ENCODE peak calls at places on chromosomes 13 and 19, in eight cellular contexts. S, N, B, W, I, C, F and M are unnamed samples.

GRCh38 chr19:42311612-42312160 is 1.4 kb upstream of the TMEM145 start:
- DNase-seq in S (no peak), N (no peak), B (peak; percentile 66), W (no peak), I (no peak), C (no peak), F (no peak), M (no peak)

GRCh38 chr19:55345818-55346724 is 6.4 kb downstream of the KMT5C start:
- DNase-seq in S (peak; percentile 46), N (no peak), B (no peak), W (no peak), I (no peak), C (peak; percentile 42), F (no peak), M (no peak)

GRCh38 chr13:32889986-32890565 is 126.1 kb upstream of the KL start:
- DNase-seq in S (peak; percentile 74), N (no peak), B (no peak), W (no peak), I (no peak), C (no peak), F (no peak), M (peak; percentile 38)

GRCh38 chr19:48194041-48194871 is 23.8 kb downstream of the ZSWIM9 start:
- DNase-seq in S (no peak), N (no peak), B (peak; percentile 76), W (no peak), I (peak; percentile 7), C (no peak), F (no peak), M (no peak)

GRCh38 chr13:93289047-93289446 is 62.4 kb downstream of the GPC6 start:
- DNase-seq in S (peak; percentile 15), N (no peak), B (no peak), W (no peak), I (peak; percentile 8), C (no peak), F (no peak), M (no peak)

GRCh38 chr19:51259348-51260245 is 8.7 kb downstream of the SIGLECL1 start:
- DNase-seq in S (no peak), N (no peak), B (peak; percentile 72), W (peak; percentile 44), I (peak; percentile 22), C (peak; percentile 14), F (no peak), M (peak; percentile 78)

GRCh38 chr19:15144046-15144646 is 36.9 kb downstream of the SYDE1 start:
- DNase-seq in S (peak; percentile 27), N (no peak), B (no peak), W (no peak), I (no peak), C (no peak), F (no peak), M (no peak)

GRCh38 chr13:75744127-75744526 is 108.0 kb downstream of the LMO7 start:
- DNase-seq in S (no peak), N (no peak), B (no peak), W (no peak), I (no peak), C (no peak), F (no peak), M (no peak)

GRCh38 chr19:51479531-51480331 is 1.4 kb downstream of the CEACAM18 start:
- DNase-seq in S (no peak), N (no peak), B (no peak), W (no peak), I (no peak), C (peak; percentile 13), F (no peak), M (peak; percentile 31)

GRCh38 chr13:47092202-47092601 is 195.3 kb upstream of the HTR2A start:
- DNase-seq in S (no peak), N (no peak), B (no peak), W (no peak), I (no peak), C (no peak), F (no peak), M (peak; percentile 54)
- H3K4me3 ChIP-seq in S (no peak overlapping the region), N (no peak overlapping the region), B (no peak overlapping the region), W (no peak overlapping the region), I (no peak overlapping the region), C (no peak overlapping the region), F (no peak overlapping the region), M (no peak overlapping the region)

GRCh38 chr13:102772042-102772425 is 1.6 kb downstream of the TEX30 start:
- DNase-seq in S (no peak), N (no peak), B (no peak), W (no peak), I (no peak), C (no peak), F (no peak), M (no peak)
- H3K4me3 ChIP-seq in S (no peak overlapping the region), N (no peak overlapping the region), B (no peak overlapping the region), W (no peak overlapping the region), I (no peak overlapping the region), C (no peak overlapping the region), F (no peak overlapping the region), M (peak overlapping the region; percentile 92)

GRCh38 chr19:29843180-29844051 is 31.6 kb downstream of the CCNE1 start:
- DNase-seq in S (no peak), N (no peak), B (peak; percentile 60), W (no peak), I (no peak), C (no peak), F (no peak), M (no peak)
- H3K4me3 ChIP-seq in S (peak overlapping the region; percentile 36), N (peak overlapping the region; percentile 20), B (peak overlapping the region; percentile 86), W (no peak overlapping the region), I (no peak overlapping the region), C (no peak overlapping the region), F (peak overlapping the region; percentile 7), M (no peak overlapping the region)

DNA sequence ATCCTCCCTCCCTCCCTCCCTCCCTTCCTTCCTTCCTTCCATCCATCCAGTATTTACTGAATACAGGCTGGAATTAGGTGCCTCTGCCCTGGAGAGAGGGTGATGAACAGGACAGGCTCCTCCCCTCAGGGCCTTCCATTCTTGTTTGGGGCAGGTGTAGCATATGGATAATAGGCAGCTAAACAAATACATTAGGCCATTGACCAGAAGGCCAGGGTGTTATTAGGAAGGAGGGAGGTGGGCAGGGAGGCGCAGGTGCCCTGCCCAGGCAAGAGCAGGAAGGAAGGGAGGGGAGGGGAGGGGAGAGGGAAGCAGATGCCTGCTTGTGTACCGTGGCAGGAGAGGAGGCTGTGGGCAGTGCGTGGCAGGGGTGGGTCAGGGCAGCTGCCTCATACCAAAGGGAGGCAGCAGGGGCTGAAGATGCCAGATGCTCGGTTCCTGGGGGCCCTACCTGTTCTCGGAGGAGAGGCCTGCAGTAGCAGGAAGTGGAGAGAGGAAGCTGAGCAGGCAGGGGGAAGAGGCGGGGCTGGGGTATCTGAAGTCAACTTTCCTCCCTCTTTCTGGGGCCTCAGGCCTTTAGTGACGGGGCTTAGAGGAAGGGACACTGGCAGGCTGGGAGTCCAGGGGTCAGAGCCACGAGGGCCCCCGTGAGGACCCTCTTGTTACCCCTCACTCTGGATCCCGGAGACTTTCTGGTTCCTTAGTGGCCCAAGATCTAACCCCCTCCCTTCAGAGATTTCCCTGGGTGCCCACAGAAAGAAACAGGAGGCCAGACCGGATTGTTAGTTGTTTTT is at the start of gene RINL:
- DNase-seq in S (no peak), N (no peak), B (peak; percentile 43), W (peak; percentile 26), I (no peak), C (peak; percentile 66), F (peak; percentile 49), M (no peak)
- H3K4me3 ChIP-seq in S (no peak within 1 kb of the TSS), N (no peak within 1 kb of the TSS), B (peak within 1 kb of the TSS; percentile 10), W (no peak within 1 kb of the TSS), I (no peak within 1 kb of the TSS), C (no peak within 1 kb of the TSS), F (peak within 1 kb of the TSS; percentile 83), M (no peak within 1 kb of the TSS)

GRCh38 chr13:44273216-44273615 is 100.4 kb upstream of the SERP2 start:
- DNase-seq in S (no peak), N (no peak), B (no peak), W (no peak), I (no peak), C (no peak), F (no peak), M (no peak)

GRCh38 chr13:44274838-44275237 is 98.8 kb upstream of the SERP2 start:
- DNase-seq in S (no peak), N (no peak), B (no peak), W (no peak), I (peak; percentile 39), C (peak; percentile 16), F (no peak), M (no peak)

GRCh38 chr13:44272692-44273091 is 100.9 kb upstream of the SERP2 start:
- DNase-seq in S (peak; percentile 85), N (peak; percentile 61), B (no peak), W (no peak), I (peak; percentile 51), C (no peak), F (no peak), M (no peak)

GRCh38 chr13:44276061-44276460 is 97.6 kb upstream of the SERP2 start:
- DNase-seq in S (no peak), N (no peak), B (no peak), W (no peak), I (no peak), C (no peak), F (no peak), M (no peak)

DNA sequence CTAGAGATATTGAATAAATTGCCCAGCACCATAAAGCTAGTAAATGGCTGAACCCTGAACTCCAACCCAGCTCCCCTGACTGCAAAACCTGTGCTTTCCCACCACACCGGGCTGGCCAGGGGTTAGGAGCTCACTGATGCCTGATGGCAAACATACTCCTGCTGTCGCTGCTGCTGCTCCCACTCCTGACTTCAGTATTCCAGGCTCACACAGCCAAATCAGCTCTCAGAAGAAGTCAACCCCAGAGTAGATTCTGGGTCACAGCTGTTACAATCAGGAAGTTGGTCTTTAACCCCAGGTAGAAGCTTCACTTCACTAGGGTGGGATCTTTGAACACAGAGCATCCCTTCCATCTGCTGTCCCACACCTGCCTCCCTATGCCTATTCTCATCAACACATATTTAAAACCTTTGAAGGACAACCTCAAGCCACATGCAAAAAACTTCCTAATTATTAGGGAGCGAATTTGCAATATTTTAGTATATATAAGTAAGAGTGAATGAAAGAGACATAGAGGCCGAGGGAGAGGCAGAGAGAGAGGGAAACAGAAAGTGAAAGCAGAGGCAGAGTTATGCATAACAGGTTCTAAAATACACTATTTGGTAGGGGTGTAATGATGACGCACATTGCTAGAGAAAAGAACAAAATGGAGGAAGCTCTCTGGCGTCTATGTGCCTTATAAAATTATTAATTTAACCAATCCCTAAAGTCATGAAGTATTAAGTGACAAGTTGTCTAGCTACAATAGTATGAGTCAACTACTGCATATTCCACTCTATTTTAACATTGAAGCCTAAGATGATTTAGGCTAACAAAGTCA is 99.4 kb upstream of the SERP2 start:
- DNase-seq in S (no peak), N (peak; percentile 39), B (no peak), W (peak; percentile 31), I (peak; percentile 77), C (peak; percentile 88), F (peak; percentile 38), M (peak; percentile 47)
- H3K4me3 ChIP-seq in S (peak overlapping the region; percentile 43), N (no peak overlapping the region), B (no peak overlapping the region), W (no peak overlapping the region), I (peak overlapping the region; percentile 5), C (no peak overlapping the region), F (no peak overlapping the region), M (peak overlapping the region; percentile 22)

GRCh38 chr19:10417598-10418280 is 2.6 kb upstream of the PDE4A start:
- DNase-seq in S (no peak), N (no peak), B (peak; percentile 86), W (no peak), I (no peak), C (no peak), F (no peak), M (peak; percentile 30)
- H3K4me3 ChIP-seq in S (no peak overlapping the region), N (no peak overlapping the region), B (peak overlapping the region; percentile 78), W (no peak overlapping the region), I (no peak overlapping the region), C (no peak overlapping the region), F (no peak overlapping the region), M (no peak overlapping the region)